ENCODE peak calls at places on chromosome 7, in six cellular contexts. G is lower lobe of right lung, P is EH, V is GM23338, B is T-helper 2 cell, O is activated T-cell treated with anti-CD3 and anti-CD28 coated beads for 1 hour. K is an unnamed sample.

GRCh38 chr7:136272934-136273333 is 295.8 kb upstream of the MTPN start:
- DNase-seq in O (no peak), V (no peak), G (no peak), P (no peak), B (no peak), K (no peak)

GRCh38 chr7:46034056-46034768 is 113.1 kb upstream of the IGFBP3 start:
- DNase-seq in O (no peak), V (no peak), G (no peak), B (no peak), P (peak; percentile 95), K (no peak)

GRCh38 chr7:31075006-31075405 is 22.9 kb downstream of the ADCYAP1R1 start:
- DNase-seq in P (no peak), B (no peak), O (no peak), V (no peak), G (peak; percentile 31), K (no peak)

GRCh38 chr7:130345106-130345505 is 490 bp downstream of the CPA5 start:
- DNase-seq in B (no peak), V (peak; percentile 34), G (no peak), O (no peak), P (no peak), K (no peak)

GRCh38 chr7:123635551-123636359 is 19.9 kb upstream of the LMOD2 start:
- DNase-seq in V (peak; percentile 60), B (peak; percentile 11), O (no peak), G (no peak), P (peak; percentile 36), K (no peak)

GRCh38 chr7:138934861-138935260 is 46.3 kb downstream of the KIAA1549 start:
- DNase-seq in O (no peak), P (peak; percentile 84), G (no peak), B (no peak), V (no peak), K (no peak)

GRCh38 chr7:111528331-111528730 is 34.0 kb downstream of the IMMP2L start:
- DNase-seq in B (peak; percentile 71), G (no peak), O (no peak), V (no peak), P (no peak), K (no peak)

GRCh38 chr7:37942934-37943610 is 22.6 kb downstream of the EPDR1 start:
- DNase-seq in G (peak; percentile 67), V (peak; percentile 70), O (no peak), B (no peak), P (no peak), K (peak; percentile 81)

GRCh38 chr7:133009853-133010252 is 72.0 kb downstream of the CHCHD3 start:
- DNase-seq in B (no peak), G (no peak), O (no peak), P (peak; percentile 10), V (no peak), K (no peak)

GRCh38 chr7:4878336-4879335 is 4.9 kb downstream of the RADIL start:
- DNase-seq in V (no peak), B (no peak), O (no peak), G (no peak), P (peak; percentile 43), K (no peak)

GRCh38 chr7:30027065-30027456 is 559 bp upstream of the FKBP14 start:
- DNase-seq in P (peak; percentile 51), B (peak; percentile 84), G (no peak), O (no peak), V (no peak), K (no peak)

GRCh38 chr7:48708635-48709034 is 215.7 kb upstream of the CDC14C start:
- DNase-seq in P (no peak), B (no peak), G (no peak), O (no peak), V (peak; percentile 27), K (no peak)

GRCh38 chr7:44673324-44673723 is 66.9 kb downstream of the OGDH start:
- DNase-seq in V (no peak), P (no peak), G (no peak), O (no peak), B (no peak), K (peak; percentile 6)

GRCh38 chr7:101916041-101916800 is 98.8 kb downstream of the CUX1 start:
- DNase-seq in O (no peak), P (no peak), B (no peak), G (no peak), V (no peak), K (no peak)

GRCh38 chr7:131034166-131034881 is 293.4 kb upstream of the MKLN1 start:
- DNase-seq in O (no peak), P (no peak), V (no peak), B (peak; percentile 51), G (no peak), K (peak; percentile 45)

GRCh38 chr7:28754027-28754426 is 204.1 kb downstream of the TRIL start:
- DNase-seq in B (no peak), O (no peak), P (peak; percentile 10), G (no peak), V (no peak), K (no peak)

K was measured in gastrocnemius medialis.